ENCODE peak calls at places on chromosomes 11 and 22, in seven cellular contexts. One of them, this sample, is unnamed.

GRCh38 chr11:72897506-72897905 is 83.3 kb downstream of the ATG16L2 start:
- DNase-seq in ovary: no peak
- DNase-seq in CD8-positive, alpha-beta memory T cell: no peak
- DNase-seq in lung: no peak
- DNase-seq in suprapubic skin: no peak
- DNase-seq in osteoblast: no peak
- DNase-seq in stomach: no peak
- DNase-seq in this sample: no peak

GRCh38 chr11:69049490-69049867 is 747 bp downstream of the TPCN2 start:
- DNase-seq in suprapubic skin: no peak
- DNase-seq in ovary: no peak
- DNase-seq in lung: no peak
- DNase-seq in CD8-positive, alpha-beta memory T cell: peak; percentile 21
- DNase-seq in stomach: no peak
- DNase-seq in osteoblast: peak; percentile 91
- DNase-seq in this sample: no peak

GRCh38 chr11:132427611-132428010 is 1057.2 kb downstream of the NTM start:
- DNase-seq in suprapubic skin: no peak
- DNase-seq in CD8-positive, alpha-beta memory T cell: no peak
- DNase-seq in ovary: no peak
- DNase-seq in osteoblast: peak; percentile 30
- DNase-seq in lung: no peak
- DNase-seq in stomach: no peak
- DNase-seq in this sample: no peak

GRCh38 chr22:24775769-24776492 is 1.4 kb upstream of the PIWIL3 start:
- DNase-seq in ovary: no peak
- DNase-seq in lung: no peak
- DNase-seq in osteoblast: no peak
- DNase-seq in CD8-positive, alpha-beta memory T cell: no peak
- DNase-seq in stomach: no peak
- DNase-seq in suprapubic skin: no peak
- DNase-seq in this sample: no peak

GRCh38 chr11:124872741-124873140 is 7.5 kb downstream of the ROBO3 start:
- DNase-seq in osteoblast: peak; percentile 85
- DNase-seq in lung: no peak
- DNase-seq in stomach: no peak
- DNase-seq in suprapubic skin: no peak
- DNase-seq in ovary: no peak
- DNase-seq in CD8-positive, alpha-beta memory T cell: no peak
- DNase-seq in this sample: no peak

GRCh38 chr11:887589-887988 is 23.0 kb downstream of the CHID1 start:
- DNase-seq in CD8-positive, alpha-beta memory T cell: no peak
- DNase-seq in suprapubic skin: no peak
- DNase-seq in osteoblast: no peak
- DNase-seq in stomach: no peak
- DNase-seq in lung: no peak
- DNase-seq in ovary: no peak
- DNase-seq in this sample: no peak

GRCh38 chr22:38967451-38968450 is 10.3 kb downstream of the APOBEC3A start:
- DNase-seq in ovary: no peak
- DNase-seq in CD8-positive, alpha-beta memory T cell: no peak
- DNase-seq in osteoblast: no peak
- DNase-seq in stomach: peak; percentile 41
- DNase-seq in lung: peak; percentile 56
- DNase-seq in suprapubic skin: no peak
- DNase-seq in this sample: peak; percentile 61

GRCh38 chr22:44090571-44090905 is 66.4 kb downstream of the PARVB start:
- DNase-seq in ovary: no peak
- DNase-seq in lung: no peak
- DNase-seq in CD8-positive, alpha-beta memory T cell: no peak
- DNase-seq in osteoblast: peak; percentile 34
- DNase-seq in suprapubic skin: no peak
- DNase-seq in stomach: no peak
- DNase-seq in this sample: no peak

GRCh38 chr11:126601550-126602215 is 246.2 kb downstream of the ST3GAL4 start:
- DNase-seq in CD8-positive, alpha-beta memory T cell: no peak
- DNase-seq in ovary: no peak
- DNase-seq in suprapubic skin: peak; percentile 45
- DNase-seq in osteoblast: no peak
- DNase-seq in lung: no peak
- DNase-seq in stomach: no peak
- DNase-seq in this sample: no peak

GRCh38 chr11:70126494-70126893 is 48.4 kb downstream of the ANO1 start:
- DNase-seq in suprapubic skin: no peak
- DNase-seq in CD8-positive, alpha-beta memory T cell: no peak
- DNase-seq in stomach: no peak
- DNase-seq in ovary: no peak
- DNase-seq in osteoblast: peak; percentile 46
- DNase-seq in lung: no peak
- DNase-seq in this sample: no peak

GRCh38 chr11:80371931-80372330 is 931.1 kb upstream of the TENM4 start:
- DNase-seq in lung: no peak
- DNase-seq in stomach: no peak
- DNase-seq in CD8-positive, alpha-beta memory T cell: no peak
- DNase-seq in suprapubic skin: no peak
- DNase-seq in osteoblast: no peak
- DNase-seq in ovary: no peak
- DNase-seq in this sample: no peak

GRCh38 chr11:98300777-98301176 is 720.0 kb upstream of the CNTN5 start:
- DNase-seq in ovary: no peak
- DNase-seq in lung: no peak
- DNase-seq in CD8-positive, alpha-beta memory T cell: no peak
- DNase-seq in suprapubic skin: no peak
- DNase-seq in osteoblast: no peak
- DNase-seq in stomach: no peak
- DNase-seq in this sample: no peak

GRCh38 chr11:104127828-104128227 is 36.1 kb downstream of the PDGFD start:
- DNase-seq in stomach: no peak
- DNase-seq in suprapubic skin: no peak
- DNase-seq in CD8-positive, alpha-beta memory T cell: no peak
- DNase-seq in lung: no peak
- DNase-seq in osteoblast: peak; percentile 55
- DNase-seq in ovary: no peak
- DNase-seq in this sample: no peak

GRCh38 chr11:19426022-19426718 is 185.4 kb upstream of the E2F8 start:
- DNase-seq in ovary: no peak
- DNase-seq in suprapubic skin: no peak
- DNase-seq in osteoblast: peak; percentile 62
- DNase-seq in CD8-positive, alpha-beta memory T cell: no peak
- DNase-seq in stomach: no peak
- DNase-seq in lung: no peak
- DNase-seq in this sample: peak; percentile 53

GRCh38 chr11:23957309-23957708 is 539.5 kb upstream of the LUZP2 start:
- DNase-seq in ovary: no peak
- DNase-seq in osteoblast: no peak
- DNase-seq in suprapubic skin: no peak
- DNase-seq in stomach: no peak
- DNase-seq in lung: no peak
- DNase-seq in CD8-positive, alpha-beta memory T cell: no peak
- DNase-seq in this sample: no peak

GRCh38 chr11:79078999-79079398 is 361.8 kb downstream of the TENM4 start:
- DNase-seq in suprapubic skin: peak; percentile 32
- DNase-seq in osteoblast: no peak
- DNase-seq in CD8-positive, alpha-beta memory T cell: no peak
- DNase-seq in ovary: no peak
- DNase-seq in lung: no peak
- DNase-seq in stomach: no peak
- DNase-seq in this sample: no peak

GRCh38 chr11:15565846-15566245 is 451.1 kb downstream of the INSC start:
- DNase-seq in ovary: no peak
- DNase-seq in suprapubic skin: no peak
- DNase-seq in osteoblast: no peak
- DNase-seq in CD8-positive, alpha-beta memory T cell: no peak
- DNase-seq in lung: no peak
- DNase-seq in stomach: no peak
- DNase-seq in this sample: no peak

DNA sequence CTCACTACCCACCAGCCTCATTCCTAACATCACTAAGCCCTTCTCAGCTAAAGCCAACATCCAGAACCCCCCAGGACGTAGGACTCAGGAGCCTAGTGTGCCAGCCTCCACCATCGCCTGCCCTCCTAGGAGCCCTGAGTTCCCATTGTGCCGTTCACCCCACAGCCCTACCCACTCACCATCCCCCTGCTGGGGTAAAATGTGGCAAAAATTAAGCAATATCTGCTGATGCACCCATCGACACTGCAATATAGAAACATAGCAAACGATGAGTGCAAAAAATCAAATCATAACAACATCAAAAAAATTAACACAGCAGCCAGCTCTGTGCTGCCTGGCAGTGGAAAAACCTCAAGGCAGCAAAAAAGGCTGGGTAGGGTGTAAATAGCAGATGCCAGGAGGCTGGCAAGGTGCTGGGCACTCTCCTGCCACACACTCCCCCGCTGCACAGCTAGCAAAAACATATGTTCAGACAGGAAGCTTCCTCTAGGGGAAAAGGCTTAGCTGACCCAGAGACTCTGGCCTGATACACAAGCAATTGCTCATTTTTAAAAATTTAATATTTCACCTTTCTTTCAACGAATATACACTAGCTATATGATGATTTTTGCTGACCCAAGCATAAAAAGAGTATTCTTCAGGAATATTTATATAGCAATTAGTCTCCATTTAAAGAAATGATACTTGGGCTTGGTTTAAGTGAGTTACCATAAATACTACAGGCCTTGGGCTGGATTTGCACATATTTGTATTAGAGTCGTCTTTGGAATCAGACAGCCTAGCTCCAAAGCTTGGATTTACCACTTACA is 33.8 kb downstream of the PRDM10 start:
- DNase-seq in stomach: no peak
- DNase-seq in lung: no peak
- DNase-seq in osteoblast: no peak
- DNase-seq in CD8-positive, alpha-beta memory T cell: no peak
- DNase-seq in suprapubic skin: no peak
- DNase-seq in ovary: no peak
- DNase-seq in this sample: no peak
- H3K27ac ChIP-seq in stomach: no peak overlapping the region
- H3K27ac ChIP-seq in lung: no peak overlapping the region
- H3K27ac ChIP-seq in osteoblast: no peak overlapping the region
- H3K27ac ChIP-seq in CD8-positive, alpha-beta memory T cell: no peak overlapping the region
- H3K27ac ChIP-seq in suprapubic skin: no peak overlapping the region
- H3K27ac ChIP-seq in ovary: no peak overlapping the region
- H3K27ac ChIP-seq in this sample: no peak overlapping the region

GRCh38 chr11:12810497-12810896 is 136.3 kb downstream of the TEAD1 start:
- DNase-seq in CD8-positive, alpha-beta memory T cell: no peak
- DNase-seq in ovary: peak; percentile 41
- DNase-seq in lung: no peak
- DNase-seq in stomach: no peak
- DNase-seq in suprapubic skin: no peak
- DNase-seq in osteoblast: no peak
- DNase-seq in this sample: no peak
- H3K4me3 ChIP-seq in CD8-positive, alpha-beta memory T cell: no peak overlapping the region
- H3K4me3 ChIP-seq in ovary: no peak overlapping the region
- H3K4me3 ChIP-seq in lung: no peak overlapping the region
- H3K4me3 ChIP-seq in stomach: no peak overlapping the region
- H3K4me3 ChIP-seq in suprapubic skin: no peak overlapping the region
- H3K4me3 ChIP-seq in osteoblast: peak overlapping the region; percentile 22
- H3K4me3 ChIP-seq in this sample: no peak overlapping the region

GRCh38 chr22:47767403-47767802 is 1005.0 kb downstream of the TBC1D22A start:
- DNase-seq in stomach: no peak
- DNase-seq in lung: no peak
- DNase-seq in suprapubic skin: no peak
- DNase-seq in ovary: no peak
- DNase-seq in CD8-positive, alpha-beta memory T cell: no peak
- DNase-seq in osteoblast: no peak
- DNase-seq in this sample: no peak
- H3K27ac ChIP-seq in stomach: no peak overlapping the region
- H3K27ac ChIP-seq in lung: no peak overlapping the region
- H3K27ac ChIP-seq in suprapubic skin: no peak overlapping the region
- H3K27ac ChIP-seq in ovary: no peak overlapping the region
- H3K27ac ChIP-seq in CD8-positive, alpha-beta memory T cell: no peak overlapping the region
- H3K27ac ChIP-seq in osteoblast: no peak overlapping the region
- H3K27ac ChIP-seq in this sample: no peak overlapping the region

DNA sequence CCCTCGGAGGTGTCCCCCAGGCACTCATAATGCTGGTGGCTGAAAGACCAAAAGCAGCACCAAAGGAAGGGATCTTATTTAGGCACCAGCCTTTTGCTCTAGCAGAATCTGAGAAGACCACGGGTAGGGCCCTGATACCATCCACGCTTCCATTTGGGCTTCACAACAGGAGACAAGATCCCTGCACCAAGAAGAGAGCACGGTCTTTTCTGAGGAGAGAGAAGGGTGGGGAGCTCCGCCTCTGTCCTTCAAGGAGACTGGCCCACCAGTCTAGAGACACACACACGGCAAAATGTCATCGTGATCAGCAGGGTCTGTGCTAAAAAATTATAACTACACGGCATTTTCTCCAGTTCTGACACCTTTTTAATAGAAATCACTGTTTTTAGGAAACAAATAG is 9.8 kb downstream of the LARGE2 start:
- DNase-seq in osteoblast: no peak
- DNase-seq in suprapubic skin: no peak
- DNase-seq in CD8-positive, alpha-beta memory T cell: no peak
- DNase-seq in stomach: no peak
- DNase-seq in lung: no peak
- DNase-seq in ovary: no peak
- DNase-seq in this sample: no peak
- H3K4me3 ChIP-seq in osteoblast: no peak overlapping the region
- H3K4me3 ChIP-seq in suprapubic skin: peak overlapping the region; percentile 3
- H3K4me3 ChIP-seq in CD8-positive, alpha-beta memory T cell: no peak overlapping the region
- H3K4me3 ChIP-seq in stomach: no peak overlapping the region
- H3K4me3 ChIP-seq in lung: no peak overlapping the region
- H3K4me3 ChIP-seq in ovary: no peak overlapping the region
- H3K4me3 ChIP-seq in this sample: no peak overlapping the region

DNA sequence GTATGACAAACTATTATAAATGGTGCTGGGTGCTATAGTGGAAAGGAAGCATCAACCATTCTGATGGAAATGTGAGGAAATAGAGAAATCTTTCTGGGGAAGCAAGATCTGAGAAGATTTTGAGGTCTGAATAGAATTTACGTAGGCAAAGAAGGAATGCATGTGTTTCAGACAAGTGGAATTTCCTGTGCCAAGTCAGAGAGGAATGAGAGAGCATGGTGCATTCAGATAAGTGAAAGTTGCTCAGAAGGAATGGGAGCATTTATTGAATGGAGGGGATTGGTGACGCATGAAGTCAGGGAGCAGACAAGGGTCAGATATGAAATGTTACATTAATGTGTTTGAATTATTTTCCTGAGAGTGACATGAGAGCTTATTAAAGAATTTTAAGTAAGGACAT is 725.5 kb downstream of the METTL15 start:
- DNase-seq in CD8-positive, alpha-beta memory T cell: no peak
- DNase-seq in lung: no peak
- DNase-seq in stomach: no peak
- DNase-seq in suprapubic skin: no peak
- DNase-seq in ovary: no peak
- DNase-seq in osteoblast: no peak
- DNase-seq in this sample: no peak
- H3K27ac ChIP-seq in CD8-positive, alpha-beta memory T cell: no peak overlapping the region
- H3K27ac ChIP-seq in lung: no peak overlapping the region
- H3K27ac ChIP-seq in stomach: no peak overlapping the region
- H3K27ac ChIP-seq in suprapubic skin: no peak overlapping the region
- H3K27ac ChIP-seq in ovary: no peak overlapping the region
- H3K27ac ChIP-seq in osteoblast: peak overlapping the region; percentile 97
- H3K27ac ChIP-seq in this sample: no peak overlapping the region

DNA sequence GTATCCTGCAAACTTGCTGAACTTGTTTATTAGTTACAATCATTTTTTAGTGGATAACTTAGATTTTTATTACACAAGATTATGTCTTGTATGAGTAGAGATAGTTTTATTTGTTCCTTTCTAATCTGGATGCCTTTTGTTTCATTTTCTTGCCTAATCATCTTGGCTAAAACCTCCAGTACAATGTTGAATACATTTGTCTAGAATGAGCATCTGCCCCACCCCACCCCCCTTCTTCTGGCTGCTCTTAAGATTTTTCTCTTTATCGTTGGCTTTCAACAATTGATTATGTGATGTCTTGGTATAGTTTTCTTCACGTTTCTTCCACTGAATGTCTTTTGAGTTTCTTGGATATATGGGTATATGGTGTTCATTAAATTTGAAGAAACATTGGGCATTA is 37.3 kb upstream of the TUB start:
- DNase-seq in stomach: no peak
- DNase-seq in ovary: no peak
- DNase-seq in osteoblast: no peak
- DNase-seq in suprapubic skin: peak; percentile 49
- DNase-seq in lung: no peak
- DNase-seq in CD8-positive, alpha-beta memory T cell: no peak
- DNase-seq in this sample: no peak
- H3K4me3 ChIP-seq in stomach: no peak overlapping the region
- H3K4me3 ChIP-seq in ovary: no peak overlapping the region
- H3K4me3 ChIP-seq in osteoblast: no peak overlapping the region
- H3K4me3 ChIP-seq in suprapubic skin: no peak overlapping the region
- H3K4me3 ChIP-seq in lung: no peak overlapping the region
- H3K4me3 ChIP-seq in CD8-positive, alpha-beta memory T cell: no peak overlapping the region
- H3K4me3 ChIP-seq in this sample: no peak overlapping the region